ENCODE peak calls at places on chromosomes 1 and 21, in nine cellular contexts. One of them, this sample, is unnamed.

GRCh38 chr21:42353623-42354022 is 2.8 kb upstream of the TFF2 start:
- DNase-seq in choroid plexus epithelial cell: no peak
- DNase-seq in cardiac muscle cell: no peak
- DNase-seq in right atrium auricular region: no peak
- DNase-seq in IMR-90: no peak
- DNase-seq in natural killer cell: no peak
- DNase-seq in psoas muscle: no peak
- DNase-seq in fibroblast of lung: no peak
- DNase-seq in activated B cell treated with CpG ODN at 0.5 μM for 24 hours: no peak
- DNase-seq in this sample: no peak

GRCh38 chr1:233518344-233518743 is 95.6 kb upstream of the KCNK1 start:
- DNase-seq in choroid plexus epithelial cell: no peak
- DNase-seq in cardiac muscle cell: peak; percentile 11
- DNase-seq in right atrium auricular region: no peak
- DNase-seq in IMR-90: no peak
- DNase-seq in natural killer cell: no peak
- DNase-seq in psoas muscle: no peak
- DNase-seq in fibroblast of lung: peak; percentile 12
- DNase-seq in activated B cell treated with CpG ODN at 0.5 μM for 24 hours: no peak
- DNase-seq in this sample: peak; percentile 53

GRCh38 chr1:169003864-169004516 is 102.5 kb upstream of the ATP1B1 start:
- DNase-seq in choroid plexus epithelial cell: no peak
- DNase-seq in cardiac muscle cell: peak; percentile 25
- DNase-seq in right atrium auricular region: peak; percentile 77
- DNase-seq in IMR-90: no peak
- DNase-seq in natural killer cell: no peak
- DNase-seq in psoas muscle: no peak
- DNase-seq in fibroblast of lung: peak; percentile 4
- DNase-seq in activated B cell treated with CpG ODN at 0.5 μM for 24 hours: no peak
- DNase-seq in this sample: no peak

GRCh38 chr1:17816511-17816910 is 61.4 kb downstream of the ACTL8 start:
- DNase-seq in choroid plexus epithelial cell: no peak
- DNase-seq in cardiac muscle cell: no peak
- DNase-seq in right atrium auricular region: no peak
- DNase-seq in IMR-90: no peak
- DNase-seq in natural killer cell: no peak
- DNase-seq in psoas muscle: no peak
- DNase-seq in fibroblast of lung: no peak
- DNase-seq in activated B cell treated with CpG ODN at 0.5 μM for 24 hours: no peak
- DNase-seq in this sample: no peak

GRCh38 chr1:165928075-165928731 is 100.8 kb downstream of the UCK2 start:
- DNase-seq in choroid plexus epithelial cell: peak; percentile 64
- DNase-seq in cardiac muscle cell: peak; percentile 58
- DNase-seq in right atrium auricular region: no peak
- DNase-seq in IMR-90: peak; percentile 56
- DNase-seq in natural killer cell: no peak
- DNase-seq in psoas muscle: no peak
- DNase-seq in fibroblast of lung: peak; percentile 40
- DNase-seq in activated B cell treated with CpG ODN at 0.5 μM for 24 hours: no peak
- DNase-seq in this sample: peak; percentile 42

GRCh38 chr1:211371406-211372105 is 44.9 kb downstream of the TRAF5 start:
- DNase-seq in choroid plexus epithelial cell: peak; percentile 28
- DNase-seq in cardiac muscle cell: peak; percentile 8
- DNase-seq in right atrium auricular region: no peak
- DNase-seq in IMR-90: peak; percentile 65
- DNase-seq in natural killer cell: no peak
- DNase-seq in psoas muscle: no peak
- DNase-seq in fibroblast of lung: peak; percentile 78
- DNase-seq in activated B cell treated with CpG ODN at 0.5 μM for 24 hours: no peak
- DNase-seq in this sample: no peak

GRCh38 chr1:187001198-187001904 is 172.6 kb downstream of the PLA2G4A start:
- DNase-seq in choroid plexus epithelial cell: peak; percentile 96
- DNase-seq in cardiac muscle cell: peak; percentile 93
- DNase-seq in right atrium auricular region: no peak
- DNase-seq in IMR-90: peak; percentile 91
- DNase-seq in natural killer cell: no peak
- DNase-seq in psoas muscle: no peak
- DNase-seq in fibroblast of lung: peak; percentile 95
- DNase-seq in activated B cell treated with CpG ODN at 0.5 μM for 24 hours: no peak
- DNase-seq in this sample: no peak

GRCh38 chr1:30977105-30977504 is 68.5 kb upstream of the SDC3 start:
- DNase-seq in choroid plexus epithelial cell: peak; percentile 79
- DNase-seq in cardiac muscle cell: no peak
- DNase-seq in right atrium auricular region: no peak
- DNase-seq in IMR-90: peak; percentile 76
- DNase-seq in natural killer cell: no peak
- DNase-seq in psoas muscle: no peak
- DNase-seq in fibroblast of lung: peak; percentile 62
- DNase-seq in activated B cell treated with CpG ODN at 0.5 μM for 24 hours: no peak
- DNase-seq in this sample: no peak

GRCh38 chr1:163315773-163316374 is 5.9 kb upstream of the NUF2 start:
- DNase-seq in choroid plexus epithelial cell: peak; percentile 73
- DNase-seq in cardiac muscle cell: peak; percentile 74
- DNase-seq in right atrium auricular region: no peak
- DNase-seq in IMR-90: peak; percentile 68
- DNase-seq in natural killer cell: no peak
- DNase-seq in psoas muscle: no peak
- DNase-seq in fibroblast of lung: peak; percentile 42
- DNase-seq in activated B cell treated with CpG ODN at 0.5 μM for 24 hours: no peak
- DNase-seq in this sample: peak; percentile 41

GRCh38 chr1:186798960-186799688 is 29.6 kb upstream of the PLA2G4A start:
- DNase-seq in choroid plexus epithelial cell: no peak
- DNase-seq in cardiac muscle cell: no peak
- DNase-seq in right atrium auricular region: no peak
- DNase-seq in IMR-90: no peak
- DNase-seq in natural killer cell: no peak
- DNase-seq in psoas muscle: no peak
- DNase-seq in fibroblast of lung: no peak
- DNase-seq in activated B cell treated with CpG ODN at 0.5 μM for 24 hours: no peak
- DNase-seq in this sample: no peak

GRCh38 chr1:209708297-209708696 is 3.7 kb downstream of the HSD11B1 start:
- DNase-seq in choroid plexus epithelial cell: no peak
- DNase-seq in cardiac muscle cell: no peak
- DNase-seq in right atrium auricular region: no peak
- DNase-seq in IMR-90: no peak
- DNase-seq in natural killer cell: no peak
- DNase-seq in psoas muscle: no peak
- DNase-seq in fibroblast of lung: no peak
- DNase-seq in activated B cell treated with CpG ODN at 0.5 μM for 24 hours: no peak
- DNase-seq in this sample: no peak

GRCh38 chr1:907611-908451 is 15.9 kb upstream of the SAMD11 start:
- DNase-seq in choroid plexus epithelial cell: no peak
- DNase-seq in cardiac muscle cell: no peak
- DNase-seq in right atrium auricular region: peak; percentile 57
- DNase-seq in IMR-90: no peak
- DNase-seq in natural killer cell: peak; percentile 15
- DNase-seq in psoas muscle: peak; percentile 43
- DNase-seq in fibroblast of lung: no peak
- DNase-seq in activated B cell treated with CpG ODN at 0.5 μM for 24 hours: peak; percentile 12
- DNase-seq in this sample: no peak

GRCh38 chr1:2439369-2439768 is 27.0 kb upstream of the PEX10 start:
- DNase-seq in choroid plexus epithelial cell: no peak
- DNase-seq in cardiac muscle cell: no peak
- DNase-seq in right atrium auricular region: no peak
- DNase-seq in IMR-90: no peak
- DNase-seq in natural killer cell: no peak
- DNase-seq in psoas muscle: no peak
- DNase-seq in fibroblast of lung: no peak
- DNase-seq in activated B cell treated with CpG ODN at 0.5 μM for 24 hours: no peak
- DNase-seq in this sample: no peak

GRCh38 chr21:46422636-46423241 is 36.0 kb upstream of the DIP2A start:
- DNase-seq in choroid plexus epithelial cell: no peak
- DNase-seq in cardiac muscle cell: no peak
- DNase-seq in right atrium auricular region: no peak
- DNase-seq in IMR-90: no peak
- DNase-seq in natural killer cell: no peak
- DNase-seq in psoas muscle: peak; percentile 8
- DNase-seq in fibroblast of lung: no peak
- DNase-seq in activated B cell treated with CpG ODN at 0.5 μM for 24 hours: no peak
- DNase-seq in this sample: no peak

GRCh38 chr1:34928865-34929496 is 469 bp downstream of the DLGAP3 start:
- DNase-seq in choroid plexus epithelial cell: no peak
- DNase-seq in cardiac muscle cell: no peak
- DNase-seq in right atrium auricular region: no peak
- DNase-seq in IMR-90: no peak
- DNase-seq in natural killer cell: no peak
- DNase-seq in psoas muscle: no peak
- DNase-seq in fibroblast of lung: no peak
- DNase-seq in activated B cell treated with CpG ODN at 0.5 μM for 24 hours: peak; percentile 47
- DNase-seq in this sample: no peak

DNA sequence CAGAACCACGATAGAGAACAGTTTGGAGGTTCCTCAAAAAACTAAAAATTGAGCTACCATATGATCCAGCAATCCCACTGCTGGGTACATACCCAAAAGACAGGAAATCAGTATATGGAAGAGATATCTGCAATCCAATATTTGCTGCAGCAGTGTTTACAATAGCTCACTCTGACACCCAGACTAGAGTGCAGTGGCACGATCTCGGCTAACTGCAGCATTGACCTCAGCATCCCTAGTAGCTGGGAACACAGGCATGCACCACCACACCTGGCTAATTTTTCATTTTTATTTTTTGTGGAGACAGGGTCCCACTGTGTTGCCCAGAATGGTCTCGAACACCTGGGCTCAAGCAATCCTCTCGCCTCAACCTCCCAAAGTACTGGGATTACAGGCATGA is 13.1 kb downstream of the TTC13 start:
- DNase-seq in choroid plexus epithelial cell: no peak
- DNase-seq in cardiac muscle cell: no peak
- DNase-seq in right atrium auricular region: no peak
- DNase-seq in IMR-90: no peak
- DNase-seq in natural killer cell: no peak
- DNase-seq in psoas muscle: no peak
- DNase-seq in fibroblast of lung: no peak
- DNase-seq in activated B cell treated with CpG ODN at 0.5 μM for 24 hours: no peak
- DNase-seq in this sample: no peak
- TF ChIP-seq CTCF in choroid plexus epithelial cell: no peak
- TF ChIP-seq CTCF in cardiac muscle cell: no peak
- TF ChIP-seq CTCF in right atrium auricular region: no peak
- TF ChIP-seq CTCF in IMR-90: no peak
- TF ChIP-seq CTCF in natural killer cell: no peak
- TF ChIP-seq CTCF in psoas muscle: no peak
- TF ChIP-seq CTCF in fibroblast of lung: no peak
- TF ChIP-seq CTCF in activated B cell treated with CpG ODN at 0.5 μM for 24 hours: no peak
- TF ChIP-seq CTCF in this sample: no peak

DNA sequence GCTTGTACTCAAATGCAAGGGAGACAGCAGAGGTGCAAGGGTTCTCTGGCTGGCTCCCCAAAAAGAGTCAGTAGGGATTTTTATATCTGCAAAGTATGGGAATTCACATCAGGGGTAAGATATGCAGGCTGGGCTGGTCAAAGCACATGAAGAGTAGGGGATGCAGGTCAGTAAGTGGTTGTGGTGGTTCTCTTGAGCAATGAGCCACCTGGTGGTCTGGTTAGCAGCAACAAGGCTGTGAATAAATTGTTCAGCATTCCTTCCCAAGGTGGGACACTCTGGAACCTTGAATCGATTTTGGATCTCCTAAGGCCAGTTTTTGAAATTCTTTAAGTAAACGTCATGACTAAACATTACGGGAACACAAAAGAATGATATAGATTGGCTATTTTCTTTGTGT is 563.0 kb upstream of the NEGR1 start:
- DNase-seq in choroid plexus epithelial cell: peak; percentile 7
- DNase-seq in cardiac muscle cell: peak; percentile 4
- DNase-seq in right atrium auricular region: no peak
- DNase-seq in IMR-90: no peak
- DNase-seq in natural killer cell: no peak
- DNase-seq in psoas muscle: no peak
- DNase-seq in fibroblast of lung: peak; percentile 8
- DNase-seq in activated B cell treated with CpG ODN at 0.5 μM for 24 hours: no peak
- DNase-seq in this sample: no peak
- TF ChIP-seq CTCF in choroid plexus epithelial cell: peak; percentile 22
- TF ChIP-seq CTCF in cardiac muscle cell: no peak
- TF ChIP-seq CTCF in right atrium auricular region: no peak
- TF ChIP-seq CTCF in IMR-90: no peak
- TF ChIP-seq CTCF in natural killer cell: no peak
- TF ChIP-seq CTCF in psoas muscle: no peak
- TF ChIP-seq CTCF in fibroblast of lung: no peak
- TF ChIP-seq CTCF in activated B cell treated with CpG ODN at 0.5 μM for 24 hours: no peak
- TF ChIP-seq CTCF in this sample: peak; percentile 45

GRCh38 chr1:86423473-86423872 is 498 bp upstream of the CLCA2 start:
- DNase-seq in choroid plexus epithelial cell: no peak
- DNase-seq in cardiac muscle cell: no peak
- DNase-seq in right atrium auricular region: no peak
- DNase-seq in IMR-90: no peak
- DNase-seq in natural killer cell: no peak
- DNase-seq in psoas muscle: no peak
- DNase-seq in fibroblast of lung: no peak
- DNase-seq in activated B cell treated with CpG ODN at 0.5 μM for 24 hours: no peak
- DNase-seq in this sample: no peak
- TF ChIP-seq CTCF in choroid plexus epithelial cell: no peak
- TF ChIP-seq CTCF in cardiac muscle cell: no peak
- TF ChIP-seq CTCF in right atrium auricular region: no peak
- TF ChIP-seq CTCF in IMR-90: no peak
- TF ChIP-seq CTCF in natural killer cell: no peak
- TF ChIP-seq CTCF in psoas muscle: no peak
- TF ChIP-seq CTCF in fibroblast of lung: no peak
- TF ChIP-seq CTCF in activated B cell treated with CpG ODN at 0.5 μM for 24 hours: no peak
- TF ChIP-seq CTCF in this sample: no peak

DNA sequence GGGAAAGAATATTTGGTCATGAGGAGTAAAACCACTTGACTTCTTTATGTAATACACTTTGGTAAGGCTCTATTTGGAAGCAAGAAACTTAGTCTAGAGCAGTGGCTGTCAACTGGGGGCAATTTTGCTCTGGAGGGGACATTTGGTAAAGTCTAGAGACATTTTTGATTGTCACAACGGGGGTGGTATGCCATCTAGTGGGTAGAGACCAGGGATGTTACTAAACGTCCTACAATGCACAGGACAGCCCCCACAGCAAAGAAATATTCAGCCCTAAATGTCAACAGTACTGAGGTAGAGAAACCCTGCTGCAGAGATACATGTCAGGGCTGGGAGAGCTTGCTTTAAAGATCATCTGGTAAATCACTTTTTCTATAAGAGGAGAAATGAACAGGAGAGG is 13.5 kb downstream of the FUCA1 start:
- DNase-seq in choroid plexus epithelial cell: peak; percentile 7
- DNase-seq in cardiac muscle cell: peak; percentile 10
- DNase-seq in right atrium auricular region: no peak
- DNase-seq in IMR-90: no peak
- DNase-seq in natural killer cell: no peak
- DNase-seq in psoas muscle: no peak
- DNase-seq in fibroblast of lung: no peak
- DNase-seq in activated B cell treated with CpG ODN at 0.5 μM for 24 hours: no peak
- DNase-seq in this sample: no peak
- TF ChIP-seq CTCF in choroid plexus epithelial cell: peak; percentile 40
- TF ChIP-seq CTCF in cardiac muscle cell: peak; percentile 19
- TF ChIP-seq CTCF in right atrium auricular region: no peak
- TF ChIP-seq CTCF in IMR-90: peak; percentile 33
- TF ChIP-seq CTCF in natural killer cell: no peak
- TF ChIP-seq CTCF in psoas muscle: peak; percentile 36
- TF ChIP-seq CTCF in fibroblast of lung: peak; percentile 11
- TF ChIP-seq CTCF in activated B cell treated with CpG ODN at 0.5 μM for 24 hours: no peak
- TF ChIP-seq CTCF in this sample: no peak

This sample was measured in neural crest cell.